ENCODE peak calls at places on chromosomes 1 and 21, in nine cellular contexts. A is aorta, I is small intestine, C is breast epithelium, E is A549, F is HepG2, L is mucosa of descending colon, Q is colonic mucosa, S is IMR-90. O is an unnamed sample. For H3K4me1, the result is how much of the 10 kb centered on the place peaks cover.

GRCh38 chr1:204806943-204807624 is 63.6 kb upstream of the NFASC start:
- DNase-seq in F (peak), C (peak), E (peak), I (peak), Q (peak), S (peak), A (peak), L (peak), O (peak)

GRCh38 chr1:46248122-46248920 is 758 bp downstream of the RAD54L start:
- DNase-seq in E (peak), L (peak), Q (peak), A (no peak), F (peak), S (no peak), I (peak), C (no peak), O (peak)

GRCh38 chr1:244887281-244887680 is 22.9 kb upstream of the HNRNPU start:
- DNase-seq in L (no peak), E (no peak), Q (no peak), C (no peak), I (peak), F (no peak), A (no peak), S (no peak), O (no peak)

GRCh38 chr1:209248649-209249279 is 334.8 kb upstream of the CAMK1G start:
- DNase-seq in E (peak), S (peak), I (peak), F (peak), Q (peak), A (no peak), C (peak), L (no peak), O (peak)

GRCh38 chr1:179178965-179179364 is 50.5 kb downstream of the ABL2 start:
- DNase-seq in A (no peak), F (no peak), C (no peak), I (no peak), E (no peak), L (no peak), Q (no peak), S (peak), O (peak)

GRCh38 chr1:167387251-167387910 is 130.9 kb downstream of the CD247 start:
- DNase-seq in A (no peak), L (no peak), E (no peak), F (no peak), C (no peak), I (peak), Q (no peak), S (no peak), O (no peak)

GRCh38 chr1:19762175-19762779 is 37.4 kb downstream of the TMCO4 start:
- DNase-seq in Q (peak), E (peak), A (no peak), F (peak), I (no peak), C (no peak), L (no peak), S (peak), O (peak)

GRCh38 chr1:165315481-165315880 is 41.0 kb downstream of the LMX1A start:
- DNase-seq in I (no peak), E (no peak), A (no peak), F (no peak), L (no peak), C (no peak), S (no peak), Q (no peak), O (no peak)

GRCh38 chr1:205319081-205320018 is 2.2 kb downstream of the NUAK2 start:
- DNase-seq in I (peak), L (peak), S (peak), E (peak), C (peak), F (peak), Q (peak), A (no peak), O (peak)

GRCh38 chr1:29708818-29709710 is 472.7 kb downstream of the PTPRU start:
- DNase-seq in A (no peak), L (no peak), F (no peak), E (peak), S (peak), C (no peak), I (no peak), Q (no peak), O (peak)

GRCh38 chr1:202192770-202193613 is 607 bp upstream of the LGR6 start:
- DNase-seq in A (peak), F (peak), E (peak), S (peak), C (peak), L (no peak), I (peak), Q (peak), O (peak)

GRCh38 chr1:167837334-167837733 is 76.6 kb downstream of the ADCY10 start:
- DNase-seq in A (no peak), C (no peak), S (no peak), L (no peak), I (no peak), Q (no peak), E (no peak), F (no peak), O (no peak)

GRCh38 chr1:115976900-115977480 is 677 bp downstream of the SLC22A15 start:
- DNase-seq in A (no peak), C (no peak), S (no peak), L (no peak), I (no peak), F (no peak), Q (no peak), E (no peak), O (peak)

GRCh38 chr1:227759345-227760300 is 24.4 kb downstream of the SNAP47 start:
- DNase-seq in I (no peak), C (peak), Q (no peak), L (peak), A (peak), F (no peak), S (peak), E (no peak), O (peak)

GRCh38 chr1:56094168-56094567 is 485.2 kb downstream of the PLPP3 start:
- DNase-seq in Q (no peak), I (no peak), L (no peak), S (no peak), E (no peak), A (no peak), C (no peak), F (no peak), O (peak)

GRCh38 chr1:209755926-209756607 is at the start of gene TRAF3IP3:
- DNase-seq in A (no peak), F (no peak), S (no peak), E (no peak), L (peak), C (no peak), Q (peak), I (peak), O (no peak)

GRCh38 chr1:182662121-182662890 is 22.1 kb downstream of the RGS8 start:
- DNase-seq in C (no peak), L (no peak), S (no peak), A (no peak), Q (no peak), I (no peak), E (no peak), F (no peak), O (no peak)

GRCh38 chr1:32891630-32892029 is 5.3 kb downstream of the HPCA start:
- DNase-seq in I (no peak), C (no peak), A (no peak), S (no peak), E (no peak), Q (no peak), F (no peak), L (no peak), O (no peak)

GRCh38 chr21:16709866-16710550 is 802.8 kb upstream of the CXADR start:
- DNase-seq in C (no peak), I (no peak), Q (no peak), E (no peak), A (no peak), L (no peak), F (peak), S (peak), O (peak)

GRCh38 chr1:198541737-198542136 is 1.3 kb upstream of the ATP6V1G3 start:
- DNase-seq in Q (no peak), L (no peak), F (no peak), A (no peak), S (no peak), I (no peak), E (no peak), C (no peak), O (no peak)

GRCh38 chr1:202227273-202227672 is 33.7 kb downstream of the LGR6 start:
- DNase-seq in L (no peak), Q (no peak), I (no peak), A (no peak), F (no peak), S (no peak), E (no peak), C (no peak), O (no peak)

GRCh38 chr1:43552813-43553212 is 22.1 kb downstream of the PTPRF start:
- DNase-seq in I (peak), A (no peak), L (peak), F (no peak), S (peak), E (peak), Q (peak), C (peak), O (no peak)

GRCh38 chr21:26007911-26008579 is 162.5 kb downstream of the APP start:
- DNase-seq in F (no peak), S (peak), Q (no peak), E (no peak), I (no peak), A (no peak), L (no peak), C (no peak), O (peak)

GRCh38 chr21:35020446-35020845 is 28.7 kb downstream of the RUNX1 start:
- DNase-seq in C (no peak), I (no peak), E (no peak), F (no peak), S (no peak), A (no peak), Q (no peak), L (no peak), O (no peak)

GRCh38 chr1:222114536-222115156 is 372.8 kb upstream of the DUSP10 start:
- DNase-seq in F (no peak), L (no peak), I (no peak), C (no peak), E (no peak), A (no peak), S (no peak), Q (no peak), O (no peak)

GRCh38 chr1:101137144-101138126 is 99.4 kb upstream of the S1PR1 start:
- DNase-seq in A (no peak), E (no peak), L (no peak), C (no peak), F (peak), S (peak), Q (no peak), I (no peak), O (peak)

GRCh38 chr1:160578175-160578693 is 1.1 kb downstream of the CD84 start:
- DNase-seq in E (no peak), I (no peak), Q (no peak), S (no peak), A (no peak), C (no peak), L (no peak), F (no peak), O (no peak)

GRCh38 chr1:12153181-12153785 is 13.5 kb upstream of the TNFRSF1B start:
- DNase-seq in A (no peak), L (peak), I (no peak), E (no peak), Q (peak), S (peak), F (no peak), C (no peak), O (peak)

GRCh38 chr1:156528231-156528630 is 27.7 kb upstream of the MEF2D start:
- DNase-seq in F (no peak), A (no peak), L (no peak), E (no peak), S (no peak), Q (no peak), C (no peak), I (no peak), O (no peak)

GRCh38 chr1:114314098-114314497 is 160.4 kb upstream of the SYT6 start:
- DNase-seq in E (no peak), I (no peak), Q (no peak), C (no peak), A (no peak), L (no peak), F (no peak), S (peak), O (peak)

GRCh38 chr1:41390171-41390570 is 28.9 kb downstream of the FOXO6 start:
- DNase-seq in S (no peak), I (no peak), L (no peak), F (no peak), Q (no peak), C (no peak), E (no peak), A (no peak), O (no peak)

GRCh38 chr1:203519053-203519770 is 25.3 kb downstream of the OPTC start:
- DNase-seq in A (peak), S (no peak), L (no peak), F (no peak), E (no peak), I (peak), Q (no peak), C (no peak), O (no peak)

GRCh38 chr1:44652445-44653106 is 21.7 kb downstream of the TMEM53 start:
- DNase-seq in S (peak), E (peak), A (peak), I (peak), L (peak), C (peak), F (peak), Q (peak), O (peak)

GRCh38 chr1:64623750-64624445 is 121.0 kb upstream of the RAVER2 start:
- DNase-seq in I (no peak), Q (no peak), A (no peak), C (no peak), E (peak), F (no peak), L (no peak), S (peak), O (peak)

GRCh38 chr1:233721003-233721595 is 107.2 kb downstream of the KCNK1 start:
- DNase-seq in I (no peak), S (no peak), A (no peak), Q (no peak), F (peak), L (no peak), E (peak), C (no peak), O (no peak)

DNA sequence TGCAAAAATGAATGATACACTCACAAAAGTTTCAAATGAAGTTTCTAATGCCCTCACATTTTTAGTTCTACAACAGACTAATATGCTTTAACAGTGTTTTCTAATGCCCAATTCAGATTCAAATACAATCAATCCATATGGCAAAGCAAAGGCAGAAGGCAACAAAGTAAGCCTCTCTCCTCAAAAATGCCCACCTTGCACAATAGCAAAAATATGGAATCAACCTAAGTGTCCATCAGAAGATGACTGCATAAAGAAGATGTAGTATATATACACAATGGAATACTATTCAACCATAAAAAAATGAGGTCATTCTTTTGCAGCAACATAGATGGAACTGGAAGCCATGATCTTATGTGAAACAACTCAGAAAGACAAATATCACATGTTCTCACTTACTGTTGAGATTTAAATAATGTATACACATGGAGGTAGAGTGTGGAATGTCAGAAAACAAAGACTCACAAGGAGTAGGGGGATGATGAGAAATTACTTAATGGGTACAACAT is 80.7 kb downstream of the EIF4G3 start:
- DNase-seq in E (no peak), I (no peak), F (no peak), L (no peak), Q (no peak), C (no peak), A (no peak), S (no peak), O (no peak)
- H3K4me1 ChIP-seq in E (under half), I (under half), F (under half), L (under half), Q (under half), C (under half), A (under half), S (under half), O (under half)

GRCh38 chr1:220219136-220219442 is 53.2 kb downstream of the RAB3GAP2 start:
- DNase-seq in C (no peak), A (no peak), I (no peak), S (peak), L (no peak), F (no peak), Q (no peak), E (no peak), O (no peak)

GRCh38 chr1:220219865-220220698 is 52.2 kb downstream of the RAB3GAP2 start:
- DNase-seq in A (no peak), L (no peak), Q (no peak), C (no peak), E (no peak), I (no peak), S (no peak), F (no peak), O (no peak)

GRCh38 chr1:220222939-220223338 is 49.3 kb downstream of the RAB3GAP2 start:
- DNase-seq in Q (no peak), L (no peak), I (no peak), C (no peak), E (no peak), S (no peak), A (no peak), F (no peak), O (no peak)

GRCh38 chr1:220221670-220222069 is 50.6 kb downstream of the RAB3GAP2 start:
- DNase-seq in S (no peak), L (no peak), I (no peak), Q (no peak), F (no peak), A (no peak), C (no peak), E (no peak), O (no peak)

GRCh38 chr1:220221269-220221668 is 51.0 kb downstream of the RAB3GAP2 start:
- DNase-seq in Q (no peak), S (no peak), I (no peak), L (no peak), E (no peak), A (no peak), F (no peak), C (no peak), O (no peak)
- H3K4me3 ChIP-seq in Q (no peak), S (no peak), I (no peak), L (no peak), E (no peak), A (no peak), F (no peak), C (no peak), O (no peak)

GRCh38 chr1:38778051-38778450 is 81.5 kb downstream of the RRAGC start:
- DNase-seq in E (no peak), S (no peak), Q (no peak), I (no peak), C (no peak), F (no peak), A (no peak), L (no peak), O (no peak)

GRCh38 chr1:38777464-38777957 is 82.1 kb downstream of the RRAGC start:
- DNase-seq in Q (no peak), F (no peak), C (no peak), L (no peak), I (no peak), S (no peak), A (no peak), E (no peak), O (no peak)

GRCh38 chr1:38780133-38780532 is 79.4 kb downstream of the RRAGC start:
- DNase-seq in A (no peak), E (no peak), C (no peak), L (no peak), F (no peak), S (no peak), I (no peak), Q (no peak), O (no peak)

GRCh38 chr1:38778521-38778920 is 81.1 kb downstream of the RRAGC start:
- DNase-seq in F (no peak), L (no peak), S (no peak), E (no peak), C (no peak), I (no peak), Q (no peak), A (no peak), O (no peak)

GRCh38 chr1:38779491-38779890 is 80.1 kb downstream of the RRAGC start:
- DNase-seq in Q (no peak), E (no peak), F (no peak), I (no peak), S (no peak), A (no peak), C (no peak), L (no peak), O (no peak)
- H3K4me1 ChIP-seq in Q (under half), E (under half), F (under half), I (under half), S (under half), A (under half), C (under half), L (under half), O (under half)

GRCh38 chr1:1033009-1033587 is 13.2 kb downstream of the AGRN start:
- DNase-seq in F (no peak), Q (peak), E (peak), L (peak), C (peak), I (peak), S (peak), A (peak), O (peak)
- H3K4me3 ChIP-seq in F (no peak), Q (peak), E (no peak), L (no peak), C (peak), I (no peak), S (no peak), A (peak), O (peak)

GRCh38 chr1:62725255-62725654 is 37.1 kb upstream of the DOCK7 start:
- DNase-seq in Q (no peak), A (no peak), I (peak), F (no peak), E (no peak), S (peak), L (no peak), C (no peak), O (peak)
- H3K4me1 ChIP-seq in Q (under half), A (under half), I (under half), F (half or more), E (under half), S (under half), L (under half), C (under half), O (under half)